ENCODE peak calls at places on chromosomes 16 and 17, in nine cellular contexts. B is HCT116; R is cardiac muscle cell; Z is right lobe of liver; S is psoas muscle; D is CD4-positive, alpha-beta memory T cell; C is GM23248; P is OCI-LY7; A is A549. U is an unnamed sample.

GRCh38 chr17:78236362-78237127 is 5.1 kb downstream of the TMEM235 start:
- DNase-seq in C (no peak), R (no peak), P (no peak), B (no peak), D (no peak), S (no peak), A (no peak), Z (no peak), U (no peak)

GRCh38 chr17:3685174-3685812 is 10.7 kb downstream of the P2RX5 start:
- DNase-seq in S (no peak), R (no peak), Z (no peak), B (no peak), P (peak), C (no peak), D (no peak), A (no peak), U (no peak)

GRCh38 chr16:4090476-4090875 is 25.8 kb downstream of the ADCY9 start:
- DNase-seq in R (no peak), B (no peak), P (no peak), C (peak), Z (peak), A (no peak), D (no peak), S (peak), U (no peak)

GRCh38 chr16:86697715-86698114 is 119.4 kb downstream of the FOXL1 start:
- DNase-seq in A (no peak), C (peak), B (no peak), R (no peak), Z (no peak), D (no peak), S (no peak), P (no peak), U (no peak)

GRCh38 chr16:88771294-88771772 is 13.7 kb downstream of the PIEZO1 start:
- DNase-seq in P (no peak), R (no peak), B (no peak), C (no peak), A (no peak), Z (no peak), D (no peak), S (no peak), U (no peak)

GRCh38 chr17:38454528-38454927 is 26.3 kb downstream of the ARHGAP23 start:
- DNase-seq in B (peak), S (peak), A (peak), D (no peak), Z (peak), P (no peak), C (peak), R (no peak), U (no peak)

GRCh38 chr16:71927383-71927782 is 32.1 kb downstream of the IST1 start:
- DNase-seq in B (peak), A (no peak), Z (no peak), R (peak), C (peak), S (peak), D (no peak), P (no peak), U (no peak)

GRCh38 chr16:70438325-70438982 is 446 bp downstream of the ST3GAL2 start:
- DNase-seq in Z (peak), R (no peak), C (no peak), D (no peak), P (no peak), A (no peak), S (no peak), B (no peak), U (no peak)

GRCh38 chr16:73011926-73012325 is 36.0 kb downstream of the ZFHX3 start:
- DNase-seq in D (no peak), P (no peak), Z (no peak), S (no peak), C (no peak), B (no peak), A (no peak), R (no peak), U (no peak)

GRCh38 chr17:34709108-34709779 is 129.9 kb downstream of the TMEM132E start:
- DNase-seq in Z (no peak), D (no peak), B (no peak), P (no peak), S (no peak), C (peak), A (no peak), R (peak), U (no peak)

GRCh38 chr16:19490619-19491018 is 31.3 kb downstream of the GDE1 start:
- DNase-seq in B (no peak), Z (no peak), P (no peak), C (no peak), S (no peak), D (no peak), R (no peak), A (no peak), U (no peak)

GRCh38 chr17:17053446-17054379 is 11.5 kb downstream of the MPRIP start:
- DNase-seq in R (no peak), P (no peak), A (no peak), Z (no peak), B (no peak), C (no peak), D (no peak), S (no peak), U (no peak)

GRCh38 chr16:88973007-88973410 is 4.0 kb downstream of the CBFA2T3 start:
- DNase-seq in P (no peak), C (no peak), S (no peak), A (no peak), D (no peak), Z (no peak), B (no peak), R (peak), U (no peak)

GRCh38 chr17:57553525-57553924 is 191.6 kb downstream of the CCDC182 start:
- DNase-seq in B (no peak), Z (no peak), P (no peak), S (no peak), A (no peak), D (no peak), R (no peak), C (no peak), U (no peak)

GRCh38 chr16:29974291-29975133 is 844 bp downstream of the TAOK2 start:
- DNase-seq in Z (no peak), C (peak), A (peak), B (no peak), P (no peak), S (no peak), R (peak), D (peak), U (no peak)

GRCh38 chr16:56965939-56966515 is 4.3 kb downstream of the CETP start:
- DNase-seq in P (no peak), A (no peak), D (no peak), B (no peak), R (no peak), Z (no peak), S (no peak), C (no peak), U (no peak)

GRCh38 chr17:14699569-14700190 is 398.8 kb downstream of the HS3ST3B1 start:
- DNase-seq in A (peak), C (no peak), S (no peak), R (no peak), Z (no peak), P (no peak), D (no peak), B (no peak), U (no peak)

GRCh38 chr16:20918486-20919239 is 18.1 kb downstream of the LYRM1 start:
- DNase-seq in P (no peak), C (peak), A (no peak), B (no peak), R (no peak), Z (peak), D (no peak), S (peak), U (no peak)

GRCh38 chr17:47875011-47875471 is 21.0 kb upstream of the SP2 start:
- DNase-seq in R (no peak), P (no peak), D (no peak), S (no peak), B (no peak), A (no peak), C (no peak), Z (no peak), U (no peak)

GRCh38 chr16:14427371-14427948 is 202.6 kb downstream of the PARN start:
- DNase-seq in A (no peak), B (no peak), Z (no peak), R (no peak), C (peak), D (no peak), S (no peak), P (no peak), U (no peak)

GRCh38 chr17:49434821-49435581 is 20.3 kb upstream of the PHB1 start:
- DNase-seq in R (peak), Z (no peak), A (peak), C (peak), S (no peak), B (peak), P (peak), D (peak), U (peak)

GRCh38 chr16:49078571-49078970 is 203.1 kb downstream of the CBLN1 start:
- DNase-seq in Z (no peak), R (no peak), P (no peak), C (no peak), S (no peak), B (no peak), A (no peak), D (no peak), U (no peak)

GRCh38 chr16:71303938-71304337 is 14.7 kb upstream of the CMTR2 start:
- DNase-seq in Z (no peak), D (no peak), R (no peak), C (peak), A (no peak), B (peak), S (no peak), P (no peak), U (no peak)

GRCh38 chr17:18043491-18043890 is 4.3 kb downstream of the GID4 start:
- DNase-seq in C (peak), A (no peak), Z (no peak), S (no peak), D (no peak), P (peak), B (peak), R (no peak), U (no peak)

GRCh38 chr17:42386784-42387183 is 1.5 kb downstream of the STAT3 start:
- DNase-seq in D (no peak), P (no peak), R (no peak), S (no peak), C (peak), B (no peak), Z (no peak), A (no peak), U (no peak)

GRCh38 chr17:59154721-59155438 is at the start of gene SKA2:
- DNase-seq in P (peak), Z (peak), D (no peak), A (peak), R (no peak), C (peak), B (no peak), S (peak), U (no peak)

GRCh38 chr16:19382887-19383816 is 34.5 kb upstream of the TMC5 start:
- DNase-seq in R (peak), A (no peak), S (no peak), C (no peak), D (no peak), Z (no peak), P (no peak), B (no peak), U (no peak)

GRCh38 chr16:12119562-12119961 is 143.0 kb downstream of the SNX29 start:
- DNase-seq in B (no peak), S (no peak), R (no peak), P (no peak), D (no peak), C (peak), A (no peak), Z (no peak), U (no peak)

GRCh38 chr16:24935336-24935735 is 79.8 kb downstream of the ARHGAP17 start:
- DNase-seq in B (no peak), S (no peak), Z (no peak), R (no peak), P (no peak), A (no peak), D (no peak), C (no peak), U (no peak)

GRCh38 chr17:58121925-58122324 is 26.3 kb upstream of the OR4D1 start:
- DNase-seq in C (peak), Z (no peak), B (peak), R (no peak), A (peak), D (peak), P (peak), S (no peak), U (peak)

GRCh38 chr16:80788016-80788415 is 16.4 kb downstream of the CDYL2 start:
- DNase-seq in D (no peak), P (no peak), R (no peak), S (no peak), C (peak), B (no peak), A (no peak), Z (no peak), U (no peak)

GRCh38 chr17:6460531-6461161 is 16.4 kb downstream of the PIMREG start:
- DNase-seq in P (no peak), B (no peak), Z (no peak), S (no peak), A (no peak), R (no peak), C (no peak), D (no peak), U (no peak)

DNA sequence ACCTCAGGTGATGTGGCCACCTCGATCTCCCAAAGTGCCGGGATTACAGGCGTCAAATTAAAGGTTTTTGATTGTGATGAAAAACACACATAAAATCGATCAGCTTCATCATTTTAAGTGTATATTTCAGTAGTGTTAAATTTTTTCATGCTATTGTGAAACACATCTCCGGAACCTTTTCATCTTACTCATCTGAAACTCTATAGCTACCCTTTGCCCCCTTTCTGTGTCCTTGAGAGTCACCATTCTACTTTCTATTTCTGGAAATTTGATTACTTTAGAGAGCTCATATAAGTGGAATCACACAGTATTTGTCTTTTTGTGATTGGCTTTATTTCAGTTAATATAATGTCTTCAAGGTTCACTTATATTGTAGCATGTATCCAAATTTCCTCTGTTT is 478.3 kb upstream of the HSBP1 start:
- DNase-seq in R (no peak), P (no peak), D (no peak), C (no peak), Z (no peak), A (no peak), B (no peak), S (no peak), U (no peak)
- H3K27ac ChIP-seq in R (no peak), P (no peak), D (no peak), C (no peak), Z (no peak), A (no peak), B (no peak), S (no peak), U (no peak)

DNA sequence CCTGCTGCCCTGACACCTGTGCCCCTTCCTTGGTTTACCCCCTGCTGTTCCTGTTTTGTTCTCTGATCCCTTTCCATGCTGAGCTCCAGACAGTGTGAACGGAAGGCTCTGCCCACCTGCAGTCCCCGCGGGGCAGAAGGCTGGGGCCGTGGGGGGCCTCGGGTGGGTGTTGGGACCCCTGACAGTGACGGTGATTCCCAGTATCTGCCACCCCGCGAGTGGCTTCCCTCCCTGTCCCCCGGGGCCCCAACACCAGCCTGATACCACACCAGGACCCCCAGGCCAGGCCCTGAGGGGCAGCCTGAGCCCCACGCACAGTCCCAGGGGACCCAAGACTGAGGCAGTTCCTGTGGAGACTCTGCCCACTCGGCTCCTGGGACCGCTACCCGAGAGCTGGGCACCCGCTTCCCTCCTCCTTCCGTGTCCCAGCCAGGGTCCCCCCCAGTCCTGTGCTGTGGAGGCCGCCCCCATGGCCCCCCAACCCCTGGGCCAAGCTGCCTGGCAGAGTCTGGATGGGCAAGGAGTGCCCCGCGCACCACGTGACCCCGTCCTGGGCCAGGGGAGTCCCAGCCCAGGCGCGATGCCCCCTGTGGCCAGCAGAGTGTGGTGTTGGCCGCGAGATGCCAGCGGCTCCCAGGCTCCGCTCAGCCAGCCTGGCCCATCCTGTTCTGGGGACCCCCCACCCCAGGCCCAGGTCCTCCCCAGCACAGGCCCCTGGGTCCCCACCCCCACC is 10.0 kb upstream of the C1QTNF8 start:
- DNase-seq in S (peak), C (peak), A (peak), R (peak), D (peak), P (peak), Z (peak), B (no peak), U (peak)
- H3K4me3 ChIP-seq in S (no peak), C (no peak), A (no peak), R (no peak), D (no peak), P (no peak), Z (no peak), B (no peak), U (no peak)

GRCh38 chr17:63498621-63499195 is 21.8 kb downstream of the ACE start:
- DNase-seq in D (no peak), P (no peak), A (no peak), R (no peak), C (peak), Z (no peak), B (no peak), S (no peak), U (no peak)
- H3K27ac ChIP-seq in D (no peak), P (no peak), A (no peak), R (no peak), C (no peak), Z (no peak), B (no peak), S (no peak), U (no peak)

DNA sequence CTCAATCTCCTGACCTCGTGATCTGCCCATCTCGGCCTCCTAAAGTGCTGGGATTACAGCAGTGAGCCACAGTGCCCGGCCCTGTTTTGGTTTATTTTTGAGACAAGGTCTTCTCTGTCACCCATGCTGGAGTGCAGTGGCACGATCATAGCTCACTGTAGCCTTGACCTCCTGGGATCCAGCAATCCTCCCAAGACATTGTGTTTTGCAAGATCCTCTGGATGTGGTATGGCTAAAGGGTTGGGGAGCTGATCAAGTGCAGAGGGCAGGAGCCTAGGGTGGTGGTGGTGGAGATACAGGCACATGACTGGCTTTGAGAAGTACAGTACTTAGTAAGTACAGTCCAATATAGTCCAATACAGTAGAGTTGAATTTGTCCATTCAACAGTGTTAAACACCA is 16.6 kb upstream of the TNS4 start:
- DNase-seq in S (no peak), B (no peak), Z (no peak), C (no peak), D (no peak), P (no peak), R (no peak), A (no peak), U (no peak)
- H3K4me3 ChIP-seq in S (no peak), B (no peak), Z (no peak), C (no peak), D (peak), P (no peak), R (no peak), A (no peak), U (peak)

GRCh38 chr16:84791088-84791487 is 28.7 kb upstream of the CRISPLD2 start:
- DNase-seq in R (no peak), A (no peak), P (no peak), Z (no peak), C (no peak), B (no peak), S (no peak), D (no peak), U (no peak)
- H3K27ac ChIP-seq in R (no peak), A (no peak), P (no peak), Z (no peak), C (no peak), B (no peak), S (no peak), D (no peak), U (no peak)

GRCh38 chr17:72125226-72125651 is 4.4 kb downstream of the SOX9 start:
- DNase-seq in P (no peak), B (no peak), D (no peak), A (no peak), R (peak), Z (no peak), C (no peak), S (no peak), U (no peak)
- H3K4me3 ChIP-seq in P (no peak), B (no peak), D (no peak), A (no peak), R (no peak), Z (no peak), C (peak), S (no peak), U (no peak)

U was measured in naive thymus-derived CD4-positive, alpha-beta T cell.